ENCODE peak calls at places on chromosomes 6 and 20, in nine cellular contexts. B, Q, K, P, I, O, T, L and C are unnamed samples.

GRCh38 chr6:92790381-92790780 is 629.0 kb downstream of the EPHA7 start:
- DNase-seq in B (no peak), Q (no peak), K (no peak), P (no peak), I (no peak), O (no peak), T (no peak), L (no peak), C (no peak)

GRCh38 chr20:60057866-60058807 is 99.9 kb downstream of the CDH26 start:
- DNase-seq in B (peak), Q (no peak), K (no peak), P (peak), I (no peak), O (peak), T (peak), L (no peak), C (peak)

GRCh38 chr6:56241106-56241812 is 6.1 kb downstream of the COL21A1 start:
- DNase-seq in B (peak), Q (no peak), K (peak), P (no peak), I (no peak), O (no peak), T (no peak), L (no peak), C (no peak)

GRCh38 chr6:45538636-45539035 is 160.9 kb upstream of the SUPT3H start:
- DNase-seq in B (no peak), Q (no peak), K (no peak), P (no peak), I (peak), O (no peak), T (no peak), L (no peak), C (no peak)

GRCh38 chr6:168192901-168193815 is 114.1 kb upstream of the FRMD1 start:
- DNase-seq in B (no peak), Q (no peak), K (no peak), P (no peak), I (no peak), O (no peak), T (no peak), L (no peak), C (no peak)

GRCh38 chr20:47300071-47300470 is 56.4 kb downstream of the ZMYND8 start:
- DNase-seq in B (no peak), Q (no peak), K (no peak), P (no peak), I (no peak), O (no peak), T (no peak), L (no peak), C (no peak)

GRCh38 chr20:44814937-44815336 is 4.6 kb upstream of the RIMS4 start:
- DNase-seq in B (no peak), Q (no peak), K (no peak), P (no peak), I (no peak), O (no peak), T (no peak), L (no peak), C (no peak)

GRCh38 chr6:160256445-160256844 is 2.2 kb downstream of the SLC22A2 start:
- DNase-seq in B (no peak), Q (no peak), K (no peak), P (no peak), I (no peak), O (no peak), T (no peak), L (no peak), C (no peak)

GRCh38 chr20:41436679-41437078 is 70.1 kb upstream of the EMILIN3 start:
- DNase-seq in B (no peak), Q (no peak), K (no peak), P (no peak), I (no peak), O (no peak), T (no peak), L (no peak), C (no peak)

GRCh38 chr20:41180599-41181333 is 43.4 kb downstream of the PLCG1 start:
- DNase-seq in B (no peak), Q (no peak), K (no peak), P (no peak), I (no peak), O (no peak), T (no peak), L (no peak), C (peak)

GRCh38 chr6:161238076-161238869 is 35.6 kb downstream of the AGPAT4 start:
- DNase-seq in B (no peak), Q (no peak), K (no peak), P (no peak), I (no peak), O (no peak), T (no peak), L (no peak), C (no peak)

GRCh38 chr20:36170542-36171215 is 16.1 kb downstream of the EPB41L1 start:
- DNase-seq in B (no peak), Q (no peak), K (no peak), P (no peak), I (no peak), O (no peak), T (no peak), L (no peak), C (no peak)

GRCh38 chr6:45160305-45160704 is 167.8 kb upstream of the RUNX2 start:
- DNase-seq in B (no peak), Q (no peak), K (no peak), P (no peak), I (no peak), O (no peak), T (no peak), L (no peak), C (no peak)

GRCh38 chr20:13839421-13840092 is 54.7 kb downstream of the NDUFAF5 start:
- DNase-seq in B (no peak), Q (no peak), K (no peak), P (no peak), I (no peak), O (no peak), T (peak), L (no peak), C (no peak)

GRCh38 chr6:56528412-56528841 is 114.3 kb downstream of the DST start:
- DNase-seq in B (no peak), Q (no peak), K (no peak), P (no peak), I (no peak), O (no peak), T (no peak), L (no peak), C (no peak)

GRCh38 chr6:167893416-167893815 is 66.7 kb downstream of the AFDN start:
- DNase-seq in B (no peak), Q (no peak), K (no peak), P (no peak), I (no peak), O (no peak), T (no peak), L (no peak), C (no peak)